ENCODE peak calls at places on chromosomes 2 and 18, in six cellular contexts. V is transverse colon, B is cardiac muscle cell, U is left ventricle myocardium inferior, N is mesendoderm, Q is aorta. K is an unnamed sample. For H3K4me1, the result is how much of the 10 kb centered on the place peaks cover.

GRCh38 chr2:231672617-231673347 is 35.5 kb upstream of the PTMA start:
- DNase-seq in V (peak), B (peak), U (no peak), N (peak), Q (no peak), K (no peak)

GRCh38 chr2:65483763-65484162 is 51.4 kb upstream of the SPRED2 start:
- DNase-seq in V (no peak), B (peak), U (no peak), N (no peak), Q (no peak), K (no peak)

GRCh38 chr2:229150317-229150716 is 120.8 kb downstream of the PID1 start:
- DNase-seq in V (no peak), B (no peak), U (no peak), N (no peak), Q (no peak), K (no peak)

GRCh38 chr2:151120016-151120415 is 141.6 kb downstream of the RBM43 start:
- DNase-seq in V (no peak), B (no peak), U (no peak), N (no peak), Q (no peak), K (no peak)

GRCh38 chr18:9766076-9766481 is 58.0 kb downstream of the RAB31 start:
- DNase-seq in V (no peak), B (no peak), U (no peak), N (no peak), Q (peak), K (no peak)

GRCh38 chr2:44780406-44780805 is 161.1 kb upstream of the SIX3 start:
- DNase-seq in V (no peak), B (no peak), U (no peak), N (no peak), Q (no peak), K (no peak)

GRCh38 chr2:56687169-56687568 is 503.4 kb downstream of the CCDC85A start:
- DNase-seq in V (no peak), B (peak), U (no peak), N (no peak), Q (no peak), K (no peak)

GRCh38 chr2:64937341-64938230 is 51.6 kb upstream of the SLC1A4 start:
- DNase-seq in V (peak), B (no peak), U (peak), N (no peak), Q (peak), K (no peak)

GRCh38 chr2:65390134-65390533 is 42.3 kb downstream of the SPRED2 start:
- DNase-seq in V (peak), B (no peak), U (no peak), N (no peak), Q (no peak), K (no peak)

GRCh38 chr2:101116841-101117552 is 34.2 kb downstream of the TBC1D8 start:
- DNase-seq in V (no peak), B (no peak), U (no peak), N (no peak), Q (no peak), K (no peak)

GRCh38 chr2:226799976-226800940 is 638 bp upstream of the IRS1 start:
- DNase-seq in V (peak), B (no peak), U (peak), N (peak), Q (no peak), K (no peak)

GRCh38 chr2:150046211-150046610 is 441.3 kb downstream of the RND3 start:
- DNase-seq in V (no peak), B (peak), U (no peak), N (peak), Q (no peak), K (no peak)

GRCh38 chr2:26238301-26238958 is 6.0 kb downstream of the HADHA start:
- DNase-seq in V (no peak), B (peak), U (no peak), N (no peak), Q (no peak), K (no peak)

GRCh38 chr2:132936261-132936660 is 266.3 kb upstream of the LYPD1 start:
- DNase-seq in V (no peak), B (no peak), U (no peak), N (no peak), Q (no peak), K (no peak)

GRCh38 chr2:53670351-53670750 is 97.3 kb upstream of the CHAC2 start:
- DNase-seq in V (no peak), B (peak), U (no peak), N (no peak), Q (no peak), K (no peak)

GRCh38 chr2:42128731-42129486 is 40.2 kb upstream of the EML4 start:
- DNase-seq in V (no peak), B (peak), U (no peak), N (no peak), Q (no peak), K (no peak)

GRCh38 chr18:57095884-57096283 is 51.0 kb upstream of the BOD1L2 start:
- DNase-seq in V (no peak), B (peak), U (no peak), N (no peak), Q (no peak), K (no peak)

GRCh38 chr2:230987137-230988020 is 8.5 kb upstream of the SPATA3 start:
- DNase-seq in V (peak), B (peak), U (peak), N (peak), Q (peak), K (peak)

GRCh38 chr2:150211164-150211631 is 276.3 kb downstream of the RND3 start:
- DNase-seq in V (no peak), B (peak), U (no peak), N (no peak), Q (no peak), K (no peak)

GRCh38 chr2:168192839-168193616 is 54.4 kb downstream of the STK39 start:
- DNase-seq in V (no peak), B (peak), U (no peak), N (no peak), Q (no peak), K (peak)

GRCh38 chr18:73613706-73614340 is 533.8 kb downstream of the FBXO15 start:
- DNase-seq in V (no peak), B (peak), U (no peak), N (no peak), Q (no peak), K (no peak)

GRCh38 chr18:75240433-75240832 is 29.8 kb downstream of the TSHZ1 start:
- DNase-seq in V (no peak), B (no peak), U (no peak), N (no peak), Q (no peak), K (no peak)

GRCh38 chr2:2293527-2294089 is 37.5 kb downstream of the MYT1L start:
- DNase-seq in V (no peak), B (no peak), U (no peak), N (no peak), Q (no peak), K (no peak)

GRCh38 chr2:108329771-108330170 is 41.1 kb downstream of the SULT1C2 start:
- DNase-seq in V (no peak), B (no peak), U (no peak), N (no peak), Q (no peak), K (no peak)

DNA sequence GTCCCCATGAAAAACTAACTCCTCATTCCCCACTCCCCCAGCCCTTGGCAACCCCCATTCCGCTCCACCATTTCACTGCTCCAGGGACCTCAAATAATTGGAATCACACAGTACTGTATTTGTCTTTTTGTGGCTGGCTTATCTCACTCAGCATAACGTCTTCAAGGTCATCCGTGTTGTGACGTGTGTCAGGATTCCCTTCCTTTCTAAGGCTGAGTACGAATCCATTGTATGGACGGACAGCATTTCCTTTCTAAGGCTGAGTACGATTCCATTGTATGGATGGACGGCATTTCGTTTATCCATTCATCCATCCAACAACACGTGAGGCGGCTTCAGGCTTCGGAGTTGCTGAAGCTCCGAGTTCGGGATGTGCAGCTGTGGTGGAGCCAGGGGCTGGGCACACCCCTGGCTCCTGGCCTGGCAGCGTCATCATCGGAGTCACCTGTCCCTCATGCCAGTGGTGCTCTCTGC is 1.2 kb upstream of the ASB1 start:
- DNase-seq in V (peak), B (no peak), U (no peak), N (no peak), Q (no peak), K (no peak)
- H3K4me3 ChIP-seq in V (peak), B (peak), U (peak), N (no peak), Q (no peak), K (no peak)

GRCh38 chr2:74183878-74184277 is 5.2 kb upstream of the MOB1A start:
- DNase-seq in V (no peak), B (no peak), U (no peak), N (no peak), Q (no peak), K (no peak)

GRCh38 chr2:74178211-74179062 is at the start of gene MOB1A:
- DNase-seq in V (peak), B (peak), U (peak), N (peak), Q (peak), K (peak)

GRCh38 chr2:74177697-74178096 is 982 bp downstream of the MOB1A start:
- DNase-seq in V (no peak), B (no peak), U (no peak), N (no peak), Q (no peak), K (no peak)

GRCh38 chr2:74179063-74179865 is 585 bp upstream of the MOB1A start:
- DNase-seq in V (no peak), B (peak), U (no peak), N (no peak), Q (peak), K (no peak)

GRCh38 chr2:74181739-74182138 is 3.1 kb upstream of the MOB1A start:
- DNase-seq in V (peak), B (no peak), U (no peak), N (no peak), Q (peak), K (no peak)
- H3K4me1 ChIP-seq in V (under half), B (under half), U (under half), N (under half), Q (under half), K (under half)

DNA sequence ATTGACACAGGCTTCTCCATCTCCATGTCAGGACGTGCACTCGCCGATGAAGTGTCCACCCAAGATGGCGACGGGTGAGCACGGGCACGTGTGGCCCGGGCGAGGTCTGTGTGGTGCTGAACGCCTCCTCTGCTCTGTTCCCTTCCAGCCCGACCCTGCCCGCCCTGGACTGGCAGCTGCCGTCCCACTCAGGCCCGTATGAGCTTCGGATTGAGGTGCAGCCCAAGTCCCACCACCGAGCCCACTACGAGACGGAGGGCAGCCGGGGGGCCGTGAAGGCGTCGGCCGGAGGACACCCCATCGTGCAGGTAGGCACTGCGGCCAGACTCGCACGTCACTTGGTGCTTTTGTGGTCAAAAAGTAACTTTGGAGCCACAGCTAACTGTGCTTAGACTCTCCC is 37.7 kb downstream of the NFATC1 start:
- DNase-seq in V (no peak), B (no peak), U (no peak), N (no peak), Q (no peak), K (no peak)
- H3K4me3 ChIP-seq in V (no peak), B (no peak), U (no peak), N (no peak), Q (no peak), K (no peak)

GRCh38 chr2:148521181-148521580 is 123.4 kb upstream of the EPC2 start:
- DNase-seq in V (no peak), B (no peak), U (no peak), N (no peak), Q (no peak), K (no peak)
- H3K4me1 ChIP-seq in V (under half), B (under half), U (under half), N (under half), Q (under half), K (half or more)

GRCh38 chr2:182650704-182651103 is 65.4 kb upstream of the DNAJC10 start:
- DNase-seq in V (no peak), B (peak), U (no peak), N (peak), Q (no peak), K (no peak)
- H3K4me3 ChIP-seq in V (no peak), B (no peak), U (no peak), N (no peak), Q (no peak), K (no peak)

GRCh38 chr2:174963437-174964400 is 41.5 kb downstream of the CHN1 start:
- DNase-seq in V (no peak), B (no peak), U (no peak), N (peak), Q (no peak), K (no peak)

GRCh38 chr2:174964404-174964803 is 40.8 kb downstream of the CHN1 start:
- DNase-seq in V (no peak), B (no peak), U (no peak), N (peak), Q (no peak), K (no peak)

GRCh38 chr2:174965992-174966789 is 39.0 kb downstream of the CHN1 start:
- DNase-seq in V (no peak), B (peak), U (no peak), N (peak), Q (no peak), K (no peak)

GRCh38 chr2:174967086-174967485 is 38.1 kb downstream of the CHN1 start:
- DNase-seq in V (no peak), B (no peak), U (no peak), N (peak), Q (no peak), K (no peak)

GRCh38 chr2:174965551-174965950 is 39.6 kb downstream of the CHN1 start:
- DNase-seq in V (no peak), B (no peak), U (no peak), N (no peak), Q (no peak), K (no peak)
- H3K4me1 ChIP-seq in V (under half), B (half or more), U (under half), N (under half), Q (under half), K (under half)

DNA sequence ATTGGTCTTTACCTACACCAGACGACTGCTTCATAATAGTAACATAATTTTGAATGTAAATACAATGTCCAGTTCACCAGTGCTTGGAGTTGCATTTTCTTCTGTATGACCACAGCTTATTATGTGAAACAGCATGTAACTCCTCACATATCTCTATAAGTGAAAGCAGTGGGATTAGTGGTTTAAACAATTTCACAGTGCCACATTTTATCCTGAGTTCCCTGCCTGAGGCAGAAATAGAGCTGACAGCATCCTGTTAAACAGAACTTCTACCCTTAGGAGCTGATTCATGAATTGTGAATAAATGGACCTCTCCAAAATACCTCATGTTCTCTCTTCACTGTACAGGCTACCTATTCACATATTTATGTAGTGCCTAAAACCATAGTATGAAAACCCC is 542.3 kb upstream of the VWC2L start:
- DNase-seq in V (no peak), B (no peak), U (no peak), N (no peak), Q (no peak), K (no peak)
- H3K4me3 ChIP-seq in V (no peak), B (no peak), U (no peak), N (no peak), Q (no peak), K (no peak)

DNA sequence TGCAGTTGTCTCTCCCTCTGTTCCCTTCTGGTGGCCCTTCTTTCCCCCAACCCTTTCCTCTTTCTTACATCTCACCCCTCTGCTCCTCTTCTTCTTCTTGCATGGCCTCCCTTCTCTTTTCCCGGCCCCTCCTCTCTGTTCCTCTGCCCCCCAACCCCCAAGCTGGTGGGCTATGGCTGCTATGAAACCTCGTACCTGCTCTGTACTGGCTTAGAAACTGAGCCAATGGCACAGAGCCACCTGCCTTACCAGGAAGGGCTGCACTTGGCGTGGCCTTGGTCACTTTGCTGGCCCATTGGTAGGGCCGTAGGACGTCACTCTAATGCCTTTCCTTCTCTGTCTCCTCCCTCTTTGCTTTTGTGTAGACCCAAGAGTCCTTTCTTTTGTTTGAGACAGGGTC is 78.9 kb downstream of the LRRFIP1 start:
- DNase-seq in V (no peak), B (no peak), U (no peak), N (no peak), Q (no peak), K (no peak)
- H3K4me1 ChIP-seq in V (under half), B (under half), U (half or more), N (under half), Q (under half), K (half or more)

DNA sequence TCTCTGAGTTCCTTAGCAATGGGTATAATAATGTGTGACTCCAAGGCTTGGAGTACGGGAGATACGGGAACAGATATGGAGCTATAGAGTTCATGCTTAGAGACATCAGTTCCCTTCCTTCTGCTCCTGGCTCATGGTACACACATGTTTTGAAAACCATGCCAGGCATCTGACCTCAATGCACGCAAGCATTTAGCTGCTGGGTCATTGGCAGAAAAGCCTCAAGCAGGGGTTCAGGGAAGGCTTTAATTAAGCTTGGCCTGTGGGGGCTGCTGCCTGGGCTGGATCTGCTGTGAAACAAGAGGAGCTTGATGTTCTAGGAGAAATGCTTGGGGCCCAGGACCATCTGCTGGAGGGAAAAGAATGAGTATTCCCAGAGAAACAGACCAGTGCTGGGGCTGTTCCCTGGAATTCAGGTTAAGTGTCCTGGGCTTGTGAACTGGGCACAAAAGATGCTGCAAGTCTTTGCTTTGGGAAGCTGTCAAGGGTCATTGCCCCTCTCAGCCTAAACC is 3.2 kb downstream of the ALLC start:
- DNase-seq in V (no peak), B (no peak), U (no peak), N (peak), Q (no peak), K (no peak)
- H3K4me3 ChIP-seq in V (no peak), B (no peak), U (no peak), N (no peak), Q (no peak), K (no peak)

K was measured in effector memory CD4-positive, alpha-beta T cell.